ENCODE peak calls at places on chromosome 6, in six cellular contexts. One of them, this sample, is unnamed. For H3K4me1, the result is how much of the 10 kb centered on the place peaks cover.

GRCh38 chr6:134853111-134854055 is 96.5 kb downstream of the ALDH8A1 start:
- DNase-seq in heart left ventricle: no peak
- DNase-seq in tibial artery: no peak
- DNase-seq in HCT116: peak
- DNase-seq in fibroblast of lung: peak
- DNase-seq in stomach: no peak
- DNase-seq in this sample: no peak

GRCh38 chr6:10733151-10733715 is 10.4 kb downstream of the TMEM14C start:
- DNase-seq in tibial artery: no peak
- DNase-seq in stomach: no peak
- DNase-seq in fibroblast of lung: no peak
- DNase-seq in heart left ventricle: no peak
- DNase-seq in HCT116: no peak
- DNase-seq in this sample: no peak

GRCh38 chr6:145903356-145904102 is 60.6 kb downstream of the SHPRH start:
- DNase-seq in tibial artery: no peak
- DNase-seq in heart left ventricle: no peak
- DNase-seq in fibroblast of lung: peak
- DNase-seq in HCT116: no peak
- DNase-seq in stomach: no peak
- DNase-seq in this sample: no peak

GRCh38 chr6:1842334-1842733 is 232.6 kb downstream of the FOXC1 start:
- DNase-seq in fibroblast of lung: no peak
- DNase-seq in stomach: no peak
- DNase-seq in heart left ventricle: no peak
- DNase-seq in tibial artery: no peak
- DNase-seq in HCT116: no peak
- DNase-seq in this sample: no peak

GRCh38 chr6:167565884-167566491 is 241.1 kb downstream of the TTLL2 start:
- DNase-seq in heart left ventricle: peak
- DNase-seq in fibroblast of lung: no peak
- DNase-seq in stomach: no peak
- DNase-seq in tibial artery: peak
- DNase-seq in HCT116: no peak
- DNase-seq in this sample: no peak

GRCh38 chr6:103672169-103672568 is 1187.5 kb downstream of the HACE1 start:
- DNase-seq in tibial artery: no peak
- DNase-seq in heart left ventricle: no peak
- DNase-seq in fibroblast of lung: no peak
- DNase-seq in stomach: no peak
- DNase-seq in HCT116: peak
- DNase-seq in this sample: no peak

GRCh38 chr6:131062245-131063027 is 609 bp downstream of the EPB41L2 start:
- DNase-seq in tibial artery: no peak
- DNase-seq in heart left ventricle: peak
- DNase-seq in stomach: peak
- DNase-seq in fibroblast of lung: no peak
- DNase-seq in HCT116: no peak
- DNase-seq in this sample: no peak

GRCh38 chr6:99013661-99014458 is 66.1 kb upstream of the FBXL4 start:
- DNase-seq in stomach: no peak
- DNase-seq in fibroblast of lung: no peak
- DNase-seq in HCT116: no peak
- DNase-seq in heart left ventricle: no peak
- DNase-seq in tibial artery: no peak
- DNase-seq in this sample: no peak

GRCh38 chr6:138514860-138515540 is 15.7 kb upstream of the NHSL1 start:
- DNase-seq in stomach: no peak
- DNase-seq in fibroblast of lung: no peak
- DNase-seq in tibial artery: no peak
- DNase-seq in HCT116: no peak
- DNase-seq in heart left ventricle: no peak
- DNase-seq in this sample: no peak

GRCh38 chr6:38517005-38517404 is 122.7 kb downstream of the BTBD9 start:
- DNase-seq in tibial artery: no peak
- DNase-seq in heart left ventricle: no peak
- DNase-seq in fibroblast of lung: no peak
- DNase-seq in HCT116: no peak
- DNase-seq in stomach: no peak
- DNase-seq in this sample: no peak

GRCh38 chr6:1436334-1437306 is 47.2 kb downstream of the FOXF2 start:
- DNase-seq in stomach: peak
- DNase-seq in tibial artery: no peak
- DNase-seq in HCT116: peak
- DNase-seq in fibroblast of lung: peak
- DNase-seq in heart left ventricle: no peak
- DNase-seq in this sample: peak

GRCh38 chr6:11653028-11653583 is 115.6 kb downstream of the TMEM170B start:
- DNase-seq in fibroblast of lung: peak
- DNase-seq in heart left ventricle: no peak
- DNase-seq in HCT116: no peak
- DNase-seq in tibial artery: no peak
- DNase-seq in stomach: no peak
- DNase-seq in this sample: no peak

GRCh38 chr6:38131527-38131965 is 312.0 kb downstream of the ZFAND3 start:
- DNase-seq in heart left ventricle: no peak
- DNase-seq in tibial artery: no peak
- DNase-seq in stomach: no peak
- DNase-seq in HCT116: no peak
- DNase-seq in fibroblast of lung: peak
- DNase-seq in this sample: no peak

GRCh38 chr6:41040101-41040910 is 1.3 kb upstream of the UNC5CL start:
- DNase-seq in HCT116: no peak
- DNase-seq in stomach: peak
- DNase-seq in fibroblast of lung: no peak
- DNase-seq in heart left ventricle: no peak
- DNase-seq in tibial artery: no peak
- DNase-seq in this sample: no peak

GRCh38 chr6:106547053-106547414 is 82.3 kb downstream of the RTN4IP1 start:
- DNase-seq in fibroblast of lung: no peak
- DNase-seq in stomach: no peak
- DNase-seq in HCT116: peak
- DNase-seq in heart left ventricle: no peak
- DNase-seq in tibial artery: no peak
- DNase-seq in this sample: no peak

GRCh38 chr6:5067305-5067704 is 17.8 kb upstream of the PPP1R3G start:
- DNase-seq in stomach: no peak
- DNase-seq in fibroblast of lung: no peak
- DNase-seq in tibial artery: no peak
- DNase-seq in heart left ventricle: no peak
- DNase-seq in HCT116: no peak
- DNase-seq in this sample: no peak
- H3K4me1 ChIP-seq in stomach: under half
- H3K4me1 ChIP-seq in fibroblast of lung: under half
- H3K4me1 ChIP-seq in tibial artery: under half
- H3K4me1 ChIP-seq in heart left ventricle: under half
- H3K4me1 ChIP-seq in HCT116: under half
- H3K4me1 ChIP-seq in this sample: under half

DNA sequence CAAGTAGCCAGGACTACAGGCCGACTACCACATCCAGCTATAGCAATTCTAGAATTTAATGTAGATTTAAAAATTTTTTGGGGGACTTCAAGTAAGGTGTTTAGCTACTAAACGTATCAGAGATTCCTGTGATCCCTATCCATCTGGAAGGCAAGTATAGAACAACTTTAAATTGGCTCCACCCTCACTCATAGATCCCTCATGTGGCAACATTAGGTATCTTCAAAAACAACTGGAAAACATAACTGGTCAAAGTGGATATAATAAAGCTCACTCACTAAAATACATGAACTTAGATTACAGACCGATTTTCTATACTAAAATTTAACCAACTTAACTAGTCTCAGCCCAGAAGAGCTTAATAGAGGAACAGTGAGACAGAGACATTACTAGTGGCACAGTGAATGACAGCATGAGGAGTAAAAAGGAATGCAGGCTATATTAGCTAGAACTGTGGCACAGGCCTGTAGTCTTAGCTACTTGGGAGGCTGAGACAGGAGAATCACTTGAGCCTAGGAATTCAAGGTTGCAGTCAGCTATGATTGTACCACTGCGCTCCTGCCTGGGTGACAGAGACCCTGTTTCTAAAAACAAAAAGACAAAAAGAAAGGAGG is 14.7 kb downstream of the NUP153 start:
- DNase-seq in heart left ventricle: no peak
- DNase-seq in tibial artery: no peak
- DNase-seq in fibroblast of lung: no peak
- DNase-seq in HCT116: no peak
- DNase-seq in stomach: no peak
- DNase-seq in this sample: no peak
- TF ChIP-seq CTCF in heart left ventricle: no peak
- TF ChIP-seq CTCF in tibial artery: no peak
- TF ChIP-seq CTCF in fibroblast of lung: no peak
- TF ChIP-seq CTCF in HCT116: no peak
- TF ChIP-seq CTCF in stomach: no peak
- TF ChIP-seq CTCF in this sample: no peak

GRCh38 chr6:34277763-34278112 is 28.9 kb upstream of the SMIM29 start:
- DNase-seq in fibroblast of lung: no peak
- DNase-seq in stomach: no peak
- DNase-seq in HCT116: no peak
- DNase-seq in tibial artery: no peak
- DNase-seq in heart left ventricle: no peak
- DNase-seq in this sample: no peak
- H3K4me1 ChIP-seq in fibroblast of lung: under half
- H3K4me1 ChIP-seq in stomach: under half
- H3K4me1 ChIP-seq in HCT116: under half
- H3K4me1 ChIP-seq in tibial artery: under half
- H3K4me1 ChIP-seq in heart left ventricle: half or more
- H3K4me1 ChIP-seq in this sample: under half

GRCh38 chr6:14818422-14818884 is 427.4 kb upstream of the JARID2 start:
- DNase-seq in stomach: peak
- DNase-seq in HCT116: no peak
- DNase-seq in fibroblast of lung: no peak
- DNase-seq in heart left ventricle: peak
- DNase-seq in tibial artery: no peak
- DNase-seq in this sample: no peak
- TF ChIP-seq CTCF in stomach: no peak
- TF ChIP-seq CTCF in HCT116: no peak
- TF ChIP-seq CTCF in fibroblast of lung: no peak
- TF ChIP-seq CTCF in heart left ventricle: no peak
- TF ChIP-seq CTCF in tibial artery: no peak
- TF ChIP-seq CTCF in this sample: no peak

GRCh38 chr6:31865205-31866118 is 2.8 kb upstream of the NEU1 start:
- DNase-seq in HCT116: no peak
- DNase-seq in stomach: no peak
- DNase-seq in fibroblast of lung: no peak
- DNase-seq in heart left ventricle: no peak
- DNase-seq in tibial artery: no peak
- DNase-seq in this sample: no peak
- H3K4me1 ChIP-seq in HCT116: under half
- H3K4me1 ChIP-seq in stomach: under half
- H3K4me1 ChIP-seq in fibroblast of lung: under half
- H3K4me1 ChIP-seq in heart left ventricle: under half
- H3K4me1 ChIP-seq in tibial artery: under half
- H3K4me1 ChIP-seq in this sample: under half